ENCODE peak calls at places on chromosomes 3 and 15, in nine cellular contexts. L is prostate gland, I is substantia nigra, U is endothelial cell of umbilical vein, J is endodermal cell, W is transverse colon, M is aorta, S is psoas muscle, Y is brain microvascular endothelial cell. A is an unnamed sample.

GRCh38 chr3:160852856-160853255 is 96.8 kb downstream of the PPM1L start:
- DNase-seq in L (no peak), I (no peak), U (no peak), J (no peak), W (no peak), M (no peak), S (no peak), Y (no peak), A (no peak)

GRCh38 chr3:184652465-184652864 is 59.4 kb downstream of the MAGEF1 start:
- DNase-seq in L (no peak), I (no peak), U (no peak), J (peak; percentile 41), W (no peak), M (no peak), S (no peak), Y (no peak), A (no peak)

GRCh38 chr3:53137835-53138446 is 7.7 kb upstream of the RFT1 start:
- DNase-seq in L (no peak), I (no peak), U (no peak), J (no peak), W (no peak), M (no peak), S (no peak), Y (no peak), A (no peak)

GRCh38 chr3:102129774-102130608 is 280.7 kb downstream of the NFKBIZ start:
- DNase-seq in L (peak; percentile 10), I (no peak), U (peak; percentile 88), J (no peak), W (no peak), M (no peak), S (no peak), Y (peak; percentile 68), A (no peak)

GRCh38 chr3:62084558-62084957 is 288.8 kb downstream of the FEZF2 start:
- DNase-seq in L (no peak), I (no peak), U (peak; percentile 30), J (no peak), W (no peak), M (no peak), S (no peak), Y (no peak), A (no peak)

GRCh38 chr3:42934910-42935309 is 29.0 kb downstream of the ZNF662 start:
- DNase-seq in L (no peak), I (no peak), U (no peak), J (no peak), W (no peak), M (no peak), S (no peak), Y (no peak), A (no peak)

GRCh38 chr3:141019244-141019643 is 31.9 kb upstream of the SPSB4 start:
- DNase-seq in L (no peak), I (no peak), U (no peak), J (no peak), W (no peak), M (no peak), S (no peak), Y (no peak), A (no peak)

GRCh38 chr3:156148946-156149348 is 28.6 kb downstream of the KCNAB1 start:
- DNase-seq in L (no peak), I (no peak), U (peak; percentile 82), J (no peak), W (no peak), M (no peak), S (no peak), Y (peak; percentile 48), A (peak; percentile 58)

DNA sequence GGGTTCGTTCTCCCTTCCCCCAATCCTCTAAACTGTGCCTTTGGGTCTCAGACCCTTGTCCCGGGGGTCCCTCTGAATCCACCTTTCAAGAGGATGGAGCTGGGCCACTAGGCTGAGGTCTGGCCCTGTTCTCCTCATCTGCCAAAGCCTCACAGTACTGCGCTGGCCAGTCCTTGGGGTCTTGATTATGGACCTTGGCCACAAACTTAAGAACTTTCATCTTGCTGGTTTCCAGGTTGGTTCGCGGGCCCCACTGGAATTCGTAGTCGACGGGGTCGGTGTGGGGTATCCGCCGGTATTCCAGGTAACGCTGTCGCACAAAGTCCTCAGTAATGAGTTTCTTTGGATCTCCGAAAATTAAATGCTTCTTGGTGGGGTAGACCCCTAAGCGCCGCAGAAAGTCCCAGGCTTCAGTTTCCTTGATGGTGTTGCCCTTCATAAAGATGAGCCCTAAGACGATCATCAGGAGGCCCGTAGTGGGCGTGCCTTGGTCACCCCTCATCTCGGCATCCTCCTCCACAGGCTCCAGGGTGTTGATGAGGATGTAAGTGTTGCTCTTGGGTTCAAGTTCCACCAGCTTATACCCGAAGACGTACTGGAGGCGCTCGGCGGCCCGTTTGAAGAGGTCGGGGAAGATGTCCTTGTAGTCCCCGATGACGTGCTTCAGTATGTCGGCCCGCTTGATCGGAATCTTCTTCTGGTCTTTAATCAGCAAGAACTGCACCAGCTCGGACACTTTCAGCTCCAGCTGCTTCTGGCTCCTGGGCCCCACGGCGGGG is 727 bp downstream of the NSMCE3 start:
- DNase-seq in L (peak; percentile 17), I (no peak), U (peak; percentile 6), J (peak; percentile 78), W (peak; percentile 47), M (peak; percentile 49), S (peak; percentile 27), Y (peak; percentile 26), A (peak; percentile 65)
- H3K27ac ChIP-seq in L (peak overlapping the region; percentile 92), I (peak overlapping the region; percentile 92), U (peak overlapping the region; percentile 71), J (peak overlapping the region; percentile 85), W (peak overlapping the region; percentile 96), M (peak overlapping the region; percentile 55), S (peak overlapping the region; percentile 94), Y (peak overlapping the region; percentile 90), A (peak overlapping the region; percentile 91)

GRCh38 chr3:50318615-50319014 is 3.9 kb downstream of the HYAL2 start:
- DNase-seq in L (no peak), I (no peak), U (no peak), J (no peak), W (no peak), M (peak; percentile 57), S (peak; percentile 15), Y (no peak), A (peak; percentile 70)

GRCh38 chr3:50319181-50319871 is 3.2 kb downstream of the HYAL2 start:
- DNase-seq in L (no peak), I (no peak), U (no peak), J (no peak), W (no peak), M (peak; percentile 41), S (peak; percentile 10), Y (no peak), A (no peak)

GRCh38 chr3:50320853-50321145 is 1.7 kb downstream of the HYAL2 start:
- DNase-seq in L (no peak), I (no peak), U (no peak), J (no peak), W (no peak), M (no peak), S (no peak), Y (no peak), A (no peak)

GRCh38 chr3:50321146-50321843 is 1.2 kb downstream of the HYAL2 start:
- DNase-seq in L (peak; percentile 84), I (peak; percentile 93), U (peak; percentile 91), J (peak; percentile 97), W (peak; percentile 91), M (peak; percentile 94), S (peak; percentile 92), Y (peak; percentile 81), A (peak; percentile 97)

DNA sequence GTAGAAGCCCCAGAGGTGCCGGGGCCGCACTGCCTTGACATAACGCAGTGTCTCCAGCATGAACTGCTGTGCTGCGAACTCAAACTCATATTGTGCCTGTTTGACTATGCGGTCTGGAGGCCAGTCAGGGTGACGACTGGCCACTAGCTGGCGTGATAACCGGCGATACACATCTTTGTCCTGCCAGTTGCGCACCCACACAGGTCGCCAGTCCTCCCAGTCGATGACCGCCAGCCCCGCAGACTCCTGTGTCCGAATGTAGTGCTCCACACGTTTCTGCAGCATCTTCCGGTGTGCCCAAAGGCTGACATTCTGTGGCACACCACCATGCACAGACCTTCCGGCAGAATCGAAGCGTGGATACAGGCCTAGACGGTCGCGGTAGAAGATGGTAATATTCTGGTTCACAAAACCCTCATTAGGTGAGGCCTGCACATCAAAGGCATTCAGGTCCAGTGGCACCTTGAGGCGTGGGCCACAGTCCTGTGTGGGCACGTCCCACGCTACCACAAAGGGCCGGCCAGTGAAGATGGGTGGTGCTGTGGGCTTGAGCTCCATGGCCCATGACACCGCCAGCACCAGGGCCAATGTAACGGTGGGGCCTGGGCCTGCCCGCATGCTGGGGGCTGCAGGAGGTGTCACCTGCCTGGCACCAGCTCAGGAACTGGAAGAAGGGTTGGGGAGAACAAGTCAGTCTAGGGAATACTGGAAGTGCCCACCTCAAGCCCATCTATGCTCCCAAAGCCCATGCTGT is 2.5 kb downstream of the HYAL2 start:
- DNase-seq in L (no peak), I (no peak), U (peak; percentile 46), J (peak; percentile 45), W (no peak), M (peak; percentile 57), S (peak; percentile 13), Y (no peak), A (peak; percentile 67)
- H3K27ac ChIP-seq in L (peak overlapping the region; percentile 88), I (peak overlapping the region; percentile 97), U (peak overlapping the region; percentile 87), J (no peak overlapping the region), W (peak overlapping the region; percentile 93), M (no peak overlapping the region), S (peak overlapping the region; percentile 93), Y (no peak overlapping the region), A (peak overlapping the region; percentile 88)

GRCh38 chr3:51672083-51672475 is 1.0 kb downstream of the TEX264 start:
- DNase-seq in L (no peak), I (no peak), U (no peak), J (peak; percentile 67), W (no peak), M (no peak), S (no peak), Y (no peak), A (no peak)

GRCh38 chr3:51670711-51671089 is 352 bp upstream of the TEX264 start:
- DNase-seq in L (no peak), I (no peak), U (no peak), J (no peak), W (no peak), M (no peak), S (no peak), Y (no peak), A (no peak)

GRCh38 chr3:51670053-51670666 is 892 bp upstream of the TEX264 start:
- DNase-seq in L (no peak), I (no peak), U (no peak), J (no peak), W (no peak), M (peak; percentile 37), S (no peak), Y (no peak), A (no peak)

GRCh38 chr3:51673181-51673801 is 2.2 kb downstream of the TEX264 start:
- DNase-seq in L (no peak), I (no peak), U (no peak), J (no peak), W (no peak), M (no peak), S (no peak), Y (no peak), A (no peak)

DNA sequence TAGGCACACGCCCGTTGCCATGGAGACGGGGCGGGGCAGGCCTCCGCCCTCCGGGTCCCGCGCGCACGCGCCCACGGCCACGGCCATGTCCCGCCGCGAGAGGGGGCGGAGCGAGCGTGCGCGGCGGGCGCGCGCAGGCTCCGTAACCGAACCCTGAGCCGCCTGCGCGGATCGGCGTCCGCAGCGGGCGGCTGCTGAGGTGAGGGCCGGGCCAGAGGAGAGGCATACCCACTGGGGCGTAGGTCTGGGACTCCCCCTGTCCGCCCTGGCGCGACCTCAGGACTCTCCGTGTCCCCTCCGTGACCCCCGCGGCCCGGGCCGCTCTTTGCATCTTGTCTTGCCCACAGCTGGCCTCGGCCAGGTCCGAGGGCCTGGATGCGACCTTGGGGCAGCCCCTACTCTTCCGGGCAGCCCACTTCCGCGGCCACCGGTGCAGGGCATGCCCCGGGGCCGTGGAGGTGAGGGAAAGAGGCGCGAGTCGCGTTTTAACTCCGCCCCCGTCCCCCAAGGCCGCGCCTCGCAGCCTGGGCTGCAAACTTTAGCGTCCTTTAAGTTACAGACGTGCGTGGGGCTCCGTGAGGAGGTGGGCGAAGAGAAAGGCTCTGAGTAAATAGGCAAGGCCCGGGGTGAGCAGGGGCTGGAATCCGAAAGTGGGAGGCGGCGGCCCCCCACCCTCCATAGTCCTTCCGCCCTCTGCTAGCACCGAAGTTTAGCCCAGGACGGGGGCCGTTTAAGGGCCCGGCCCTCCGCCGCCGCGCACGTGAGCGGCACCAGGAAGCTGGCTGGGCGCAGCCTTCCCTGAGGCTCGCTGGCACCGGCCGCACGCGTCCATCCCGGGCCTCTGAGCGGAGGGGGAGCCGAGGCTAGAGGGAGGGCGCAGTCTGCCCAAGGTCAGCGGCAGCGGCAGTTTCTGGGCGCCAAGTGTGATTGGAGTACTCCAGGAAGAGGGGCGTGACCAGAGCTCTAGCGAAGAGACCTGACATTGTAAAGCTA is at the start of gene TEX264:
- DNase-seq in L (peak; percentile 92), I (peak; percentile 70), U (peak; percentile 69), J (peak; percentile 92), W (peak; percentile 94), M (peak; percentile 95), S (peak; percentile 93), Y (peak; percentile 30), A (peak; percentile 98)
- H3K27ac ChIP-seq in L (peak within 1 kb of the TSS; percentile 92), I (peak within 1 kb of the TSS; percentile 73), U (peak within 1 kb of the TSS; percentile 55), J (no peak within 1 kb of the TSS), W (peak within 1 kb of the TSS; percentile 97), M (peak within 1 kb of the TSS; percentile 73), S (peak within 1 kb of the TSS; percentile 82), Y (no peak within 1 kb of the TSS), A (peak within 1 kb of the TSS; percentile 88)

DNA sequence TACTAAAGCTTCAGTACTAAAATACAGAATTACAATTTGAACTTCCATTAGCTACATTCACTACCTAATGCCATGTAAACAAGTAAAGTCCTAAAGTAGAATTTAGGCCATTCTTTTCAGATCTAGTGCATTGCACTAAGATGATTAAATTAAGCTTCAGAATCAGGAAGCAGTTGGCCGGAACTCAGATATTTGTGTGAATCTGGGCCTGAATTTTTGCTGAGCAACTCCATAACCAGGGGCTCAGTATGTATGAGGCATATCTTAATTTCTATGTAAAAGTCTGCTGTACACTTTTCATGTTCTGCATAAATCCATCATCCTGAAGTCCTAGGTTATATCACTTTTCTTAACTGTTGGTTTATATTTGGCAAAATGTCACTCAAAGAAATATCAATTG is 246.4 kb downstream of the RBMS3 start:
- DNase-seq in L (no peak), I (no peak), U (peak; percentile 37), J (no peak), W (no peak), M (no peak), S (no peak), Y (no peak), A (no peak)
- H3K27ac ChIP-seq in L (no peak overlapping the region), I (no peak overlapping the region), U (no peak overlapping the region), J (no peak overlapping the region), W (no peak overlapping the region), M (no peak overlapping the region), S (peak overlapping the region; percentile 18), Y (no peak overlapping the region), A (no peak overlapping the region)